ENCODE peak calls at places on chromosomes 11 and 22, in five cellular contexts. One of them, this sample, is unnamed.

GRCh38 chr11:20608938-20609337 is 9.5 kb downstream of the SLC6A5 start:
- DNase-seq in neural progenitor cell: no peak
- DNase-seq in endodermal cell: no peak
- DNase-seq in heart left ventricle: no peak
- DNase-seq in GM20000: no peak
- DNase-seq in this sample: no peak

GRCh38 chr22:49942565-49943404 is 17.8 kb upstream of the PIM3 start:
- DNase-seq in neural progenitor cell: no peak
- DNase-seq in endodermal cell: no peak
- DNase-seq in heart left ventricle: no peak
- DNase-seq in GM20000: no peak
- DNase-seq in this sample: no peak

GRCh38 chr11:60842688-60843605 is 1.0 kb downstream of the CCDC86 start:
- DNase-seq in neural progenitor cell: no peak
- DNase-seq in endodermal cell: no peak
- DNase-seq in heart left ventricle: no peak
- DNase-seq in GM20000: no peak
- DNase-seq in this sample: no peak

GRCh38 chr11:45662096-45662664 is 3.2 kb downstream of the CHST1 start:
- DNase-seq in neural progenitor cell: no peak
- DNase-seq in endodermal cell: no peak
- DNase-seq in heart left ventricle: peak; percentile 14
- DNase-seq in GM20000: no peak
- DNase-seq in this sample: no peak

GRCh38 chr11:17897495-17897894 is 115.4 kb downstream of the SERGEF start:
- DNase-seq in neural progenitor cell: no peak
- DNase-seq in endodermal cell: no peak
- DNase-seq in heart left ventricle: no peak
- DNase-seq in GM20000: no peak
- DNase-seq in this sample: no peak

GRCh38 chr11:68996376-68997123 is 15.8 kb upstream of the MRGPRD start:
- DNase-seq in neural progenitor cell: no peak
- DNase-seq in endodermal cell: peak; percentile 34
- DNase-seq in heart left ventricle: no peak
- DNase-seq in GM20000: no peak
- DNase-seq in this sample: no peak

GRCh38 chr11:132196928-132197327 is 826.5 kb downstream of the NTM start:
- DNase-seq in neural progenitor cell: no peak
- DNase-seq in endodermal cell: no peak
- DNase-seq in heart left ventricle: no peak
- DNase-seq in GM20000: no peak
- DNase-seq in this sample: no peak

GRCh38 chr11:23569134-23569533 is 708.9 kb upstream of the CCDC179 start:
- DNase-seq in neural progenitor cell: no peak
- DNase-seq in endodermal cell: no peak
- DNase-seq in heart left ventricle: no peak
- DNase-seq in GM20000: no peak
- DNase-seq in this sample: no peak

GRCh38 chr11:126211236-126212088 is at the start of the genes FAM118B and RPUSD4:
- DNase-seq in neural progenitor cell: peak; percentile 99
- DNase-seq in endodermal cell: peak; percentile 100
- DNase-seq in heart left ventricle: peak; percentile 99
- DNase-seq in GM20000: peak; percentile 96
- DNase-seq in this sample: peak; percentile 99

GRCh38 chr11:69411257-69411924 is 70.1 kb upstream of the LINC01488 start:
- DNase-seq in neural progenitor cell: no peak
- DNase-seq in endodermal cell: no peak
- DNase-seq in heart left ventricle: no peak
- DNase-seq in GM20000: no peak
- DNase-seq in this sample: no peak

GRCh38 chr11:61193596-61193995 is 9.7 kb upstream of the PGA3 start:
- DNase-seq in neural progenitor cell: no peak
- DNase-seq in endodermal cell: peak; percentile 54
- DNase-seq in heart left ventricle: no peak
- DNase-seq in GM20000: no peak
- DNase-seq in this sample: no peak

GRCh38 chr11:130523609-130524008 is 75.2 kb downstream of the ADAMTS15 start:
- DNase-seq in neural progenitor cell: no peak
- DNase-seq in endodermal cell: peak; percentile 63
- DNase-seq in heart left ventricle: no peak
- DNase-seq in GM20000: no peak
- DNase-seq in this sample: no peak

GRCh38 chr22:36773935-36774334 is 2.0 kb downstream of the IFT27 start:
- DNase-seq in neural progenitor cell: peak; percentile 37
- DNase-seq in endodermal cell: no peak
- DNase-seq in heart left ventricle: no peak
- DNase-seq in GM20000: no peak
- DNase-seq in this sample: no peak

GRCh38 chr11:36041988-36042606 is 98.2 kb downstream of the LDLRAD3 start:
- DNase-seq in neural progenitor cell: no peak
- DNase-seq in endodermal cell: no peak
- DNase-seq in heart left ventricle: no peak
- DNase-seq in GM20000: peak; percentile 17
- DNase-seq in this sample: peak; percentile 4

GRCh38 chr11:120125005-120125404 is 12.9 kb downstream of the TRIM29 start:
- DNase-seq in neural progenitor cell: no peak
- DNase-seq in endodermal cell: no peak
- DNase-seq in heart left ventricle: no peak
- DNase-seq in GM20000: no peak
- DNase-seq in this sample: no peak

GRCh38 chr11:11787305-11788066 is 54.3 kb upstream of the USP47 start:
- DNase-seq in neural progenitor cell: peak; percentile 84
- DNase-seq in endodermal cell: peak; percentile 90
- DNase-seq in heart left ventricle: peak; percentile 76
- DNase-seq in GM20000: peak; percentile 54
- DNase-seq in this sample: peak; percentile 76

GRCh38 chr11:60127311-60127811 is 38.9 kb downstream of the MS4A2 start:
- DNase-seq in neural progenitor cell: no peak
- DNase-seq in endodermal cell: no peak
- DNase-seq in heart left ventricle: no peak
- DNase-seq in GM20000: no peak
- DNase-seq in this sample: no peak

GRCh38 chr11:46382644-46383403 is 1.4 kb downstream of the MDK start:
- DNase-seq in neural progenitor cell: peak; percentile 72
- DNase-seq in endodermal cell: peak; percentile 85
- DNase-seq in heart left ventricle: no peak
- DNase-seq in GM20000: no peak
- DNase-seq in this sample: no peak

DNA sequence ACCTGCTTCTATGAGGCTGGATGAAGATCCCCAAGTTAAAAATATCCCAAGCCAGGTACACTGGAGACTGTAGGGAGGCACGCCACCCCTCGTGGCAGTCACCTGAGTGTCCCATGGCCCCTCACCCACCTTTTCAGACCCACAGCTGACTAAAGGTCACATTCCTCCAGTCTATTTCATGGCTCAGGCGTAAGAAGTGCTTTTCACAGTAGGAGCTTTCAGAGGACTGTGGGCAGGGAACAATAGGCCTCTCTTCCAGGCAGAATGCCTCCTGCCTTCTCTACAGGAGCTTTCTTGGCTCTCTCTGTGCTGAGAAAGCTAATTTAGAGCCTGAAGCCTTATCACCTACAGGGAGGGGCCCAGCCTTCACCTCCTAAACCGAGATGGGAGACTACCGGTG is 73.8 kb downstream of the C11orf58 start:
- DNase-seq in neural progenitor cell: peak; percentile 80
- DNase-seq in endodermal cell: peak; percentile 69
- DNase-seq in heart left ventricle: no peak
- DNase-seq in GM20000: no peak
- DNase-seq in this sample: no peak
- TF ChIP-seq CTCF in neural progenitor cell: no peak
- TF ChIP-seq CTCF in endodermal cell: no peak
- TF ChIP-seq CTCF in heart left ventricle: no peak
- TF ChIP-seq CTCF in GM20000: no peak
- TF ChIP-seq CTCF in this sample: no peak

GRCh38 chr11:762421-763072 is 14.7 kb downstream of the GATD1 start:
- DNase-seq in neural progenitor cell: no peak
- DNase-seq in endodermal cell: peak; percentile 78
- DNase-seq in heart left ventricle: no peak
- DNase-seq in GM20000: peak; percentile 34
- DNase-seq in this sample: peak; percentile 33

GRCh38 chr11:763073-763463 is 14.2 kb downstream of the GATD1 start:
- DNase-seq in neural progenitor cell: no peak
- DNase-seq in endodermal cell: peak; percentile 85
- DNase-seq in heart left ventricle: no peak
- DNase-seq in GM20000: no peak
- DNase-seq in this sample: no peak

GRCh38 chr11:763549-764321 is 13.6 kb downstream of the GATD1 start:
- DNase-seq in neural progenitor cell: no peak
- DNase-seq in endodermal cell: no peak
- DNase-seq in heart left ventricle: no peak
- DNase-seq in GM20000: no peak
- DNase-seq in this sample: no peak

GRCh38 chr11:764322-765024 is 12.8 kb downstream of the GATD1 start:
- DNase-seq in neural progenitor cell: no peak
- DNase-seq in endodermal cell: no peak
- DNase-seq in heart left ventricle: no peak
- DNase-seq in GM20000: no peak
- DNase-seq in this sample: no peak

DNA sequence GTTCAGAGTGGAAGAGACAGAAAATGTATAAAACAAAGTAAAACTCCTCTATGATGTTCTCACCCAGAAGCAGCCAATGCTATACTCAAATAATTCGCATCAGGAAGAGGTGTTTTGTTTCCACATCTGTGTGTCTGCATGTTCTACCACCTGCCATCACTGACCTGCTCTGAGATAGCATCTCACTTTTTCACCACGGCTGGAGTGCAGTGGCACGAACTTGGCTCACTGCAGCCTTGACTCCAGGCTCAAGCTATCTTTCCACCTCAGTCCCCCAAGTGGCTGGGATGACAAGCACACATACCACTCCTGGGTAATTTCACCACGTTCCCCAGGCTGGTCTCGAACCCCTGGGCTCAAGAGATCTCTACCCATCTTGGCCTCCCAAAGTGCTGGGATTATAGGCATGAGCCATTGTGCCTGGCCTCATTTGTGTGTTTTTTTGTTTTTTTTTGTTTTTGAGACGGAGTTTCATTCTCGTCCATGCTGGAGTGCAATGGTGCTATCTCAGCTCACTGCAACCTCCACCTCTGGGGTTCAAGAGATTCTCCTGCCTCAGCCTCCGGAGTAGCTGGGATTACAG is 14.4 kb downstream of the TALDO1 start:
- DNase-seq in neural progenitor cell: no peak
- DNase-seq in endodermal cell: no peak
- DNase-seq in heart left ventricle: no peak
- DNase-seq in GM20000: no peak
- DNase-seq in this sample: no peak
- TF ChIP-seq CTCF in neural progenitor cell: no peak
- TF ChIP-seq CTCF in endodermal cell: no peak
- TF ChIP-seq CTCF in heart left ventricle: no peak
- TF ChIP-seq CTCF in GM20000: no peak
- TF ChIP-seq CTCF in this sample: no peak

DNA sequence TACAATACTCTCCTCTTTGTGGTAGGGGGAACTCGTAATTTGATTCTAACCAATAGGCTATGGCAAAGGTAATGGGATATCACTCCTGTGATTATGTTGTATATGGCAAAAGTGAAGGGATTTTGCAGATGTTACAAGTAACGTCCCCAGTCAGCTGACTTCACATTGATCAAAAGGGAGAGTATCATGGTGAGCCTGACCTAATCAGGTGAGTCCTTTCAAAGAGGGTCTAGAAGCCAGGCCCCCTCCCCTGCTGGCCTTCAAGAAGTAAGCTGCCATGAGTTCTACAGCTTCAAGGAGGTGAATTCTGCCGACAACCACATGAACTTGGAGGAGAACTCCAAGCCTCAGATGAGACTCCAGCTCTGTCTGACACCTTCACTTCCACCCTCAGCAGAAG is 20.0 kb downstream of the TBRG1 start:
- DNase-seq in neural progenitor cell: no peak
- DNase-seq in endodermal cell: no peak
- DNase-seq in heart left ventricle: no peak
- DNase-seq in GM20000: no peak
- DNase-seq in this sample: no peak
- TF ChIP-seq CTCF in neural progenitor cell: no peak
- TF ChIP-seq CTCF in endodermal cell: no peak
- TF ChIP-seq CTCF in heart left ventricle: no peak
- TF ChIP-seq CTCF in GM20000: no peak
- TF ChIP-seq CTCF in this sample: no peak

GRCh38 chr11:67694875-67695555 is 20.6 kb upstream of the ALDH3B2 start:
- DNase-seq in neural progenitor cell: no peak
- DNase-seq in endodermal cell: no peak
- DNase-seq in heart left ventricle: no peak
- DNase-seq in GM20000: no peak
- DNase-seq in this sample: no peak

GRCh38 chr11:67687986-67688385 is 13.6 kb upstream of the ALDH3B2 start:
- DNase-seq in neural progenitor cell: no peak
- DNase-seq in endodermal cell: no peak
- DNase-seq in heart left ventricle: no peak
- DNase-seq in GM20000: no peak
- DNase-seq in this sample: no peak

GRCh38 chr11:67695606-67696005 is 21.2 kb upstream of the ALDH3B2 start:
- DNase-seq in neural progenitor cell: no peak
- DNase-seq in endodermal cell: no peak
- DNase-seq in heart left ventricle: no peak
- DNase-seq in GM20000: no peak
- DNase-seq in this sample: no peak

GRCh38 chr11:67689178-67689577 is 14.8 kb upstream of the ALDH3B2 start:
- DNase-seq in neural progenitor cell: no peak
- DNase-seq in endodermal cell: no peak
- DNase-seq in heart left ventricle: no peak
- DNase-seq in GM20000: no peak
- DNase-seq in this sample: peak; percentile 16

GRCh38 chr11:67691149-67691548 is 16.7 kb upstream of the ALDH3B2 start:
- DNase-seq in neural progenitor cell: peak; percentile 30
- DNase-seq in endodermal cell: no peak
- DNase-seq in heart left ventricle: no peak
- DNase-seq in GM20000: no peak
- DNase-seq in this sample: no peak
- TF ChIP-seq CTCF in neural progenitor cell: peak; percentile 36
- TF ChIP-seq CTCF in endodermal cell: peak; percentile 52
- TF ChIP-seq CTCF in heart left ventricle: no peak
- TF ChIP-seq CTCF in GM20000: no peak
- TF ChIP-seq CTCF in this sample: peak; percentile 34

GRCh38 chr11:134253189-134253993 is at the start of the genes ACAD8 and THYN1:
- DNase-seq in neural progenitor cell: peak; percentile 99
- DNase-seq in endodermal cell: peak; percentile 99
- DNase-seq in heart left ventricle: peak; percentile 98
- DNase-seq in GM20000: peak; percentile 98
- DNase-seq in this sample: peak; percentile 98
- TF ChIP-seq CTCF in neural progenitor cell: no peak
- TF ChIP-seq CTCF in endodermal cell: no peak
- TF ChIP-seq CTCF in heart left ventricle: peak; percentile 36
- TF ChIP-seq CTCF in GM20000: no peak
- TF ChIP-seq CTCF in this sample: no peak

GRCh38 chr11:65791719-65792213 is 4.9 kb downstream of the OVOL1 start:
- DNase-seq in neural progenitor cell: no peak
- DNase-seq in endodermal cell: no peak
- DNase-seq in heart left ventricle: peak; percentile 59
- DNase-seq in GM20000: peak; percentile 84
- DNase-seq in this sample: peak; percentile 89
- TF ChIP-seq CTCF in neural progenitor cell: no peak
- TF ChIP-seq CTCF in endodermal cell: no peak
- TF ChIP-seq CTCF in heart left ventricle: no peak
- TF ChIP-seq CTCF in GM20000: no peak
- TF ChIP-seq CTCF in this sample: no peak

GRCh38 chr22:48630444-48630777 is 1197.3 kb downstream of the BRD1 start:
- DNase-seq in neural progenitor cell: peak; percentile 18
- DNase-seq in endodermal cell: no peak
- DNase-seq in heart left ventricle: no peak
- DNase-seq in GM20000: no peak
- DNase-seq in this sample: no peak
- TF ChIP-seq CTCF in neural progenitor cell: no peak
- TF ChIP-seq CTCF in endodermal cell: no peak
- TF ChIP-seq CTCF in heart left ventricle: no peak
- TF ChIP-seq CTCF in GM20000: no peak
- TF ChIP-seq CTCF in this sample: no peak

This sample was measured in activated CD8-positive, alpha-beta T cell treated with anti-CD3 and anti-CD28 coated beads for 36 hours.